ENCODE peak calls at places on chromosomes 4 and X, in eight cellular contexts. I is activated T-helper 1 cell treated with Interleukin-2 at 50 U/mL for 16 hours, D is glutamatergic neuron, K is AML-193, Q is T-helper 2 cell, R is aorta, V is lung microvascular endothelial cell, U is NCI-H460. C is an unnamed sample.

GRCh38 chr4:32485976-32486375 is 1765.8 kb downstream of the PCDH7 start:
- DNase-seq in Q (no peak), R (no peak), U (no peak), V (no peak), I (no peak), K (no peak), D (no peak), C (peak)

GRCh38 chr4:84753318-84753972 is 170.5 kb downstream of the CDS1 start:
- DNase-seq in R (no peak), I (no peak), D (no peak), V (peak), Q (no peak), K (peak), U (no peak), C (no peak)

GRCh38 chr4:185821029-185821419 is 9.0 kb upstream of the SORBS2 start:
- DNase-seq in V (no peak), U (no peak), R (no peak), Q (no peak), D (no peak), I (no peak), K (no peak), C (no peak)

GRCh38 chr4:8238515-8239053 is 31.0 kb upstream of the HTRA3 start:
- DNase-seq in U (no peak), K (no peak), R (no peak), V (no peak), Q (no peak), I (no peak), D (peak), C (peak)

GRCh38 chrX:136049608-136050007 is 64.4 kb downstream of the SLC9A6 start:
- DNase-seq in U (no peak), K (no peak), I (no peak), V (no peak), R (no peak), D (no peak), Q (no peak), C (no peak)

GRCh38 chrX:127877358-127877757 is 174.8 kb downstream of the ACTRT1 start:
- DNase-seq in U (no peak), V (no peak), K (no peak), D (no peak), I (no peak), Q (no peak), R (no peak), C (no peak)

GRCh38 chr4:8688041-8688907 is 95.7 kb downstream of the CPZ start:
- DNase-seq in U (no peak), K (no peak), Q (peak), D (peak), V (peak), R (peak), I (no peak), C (peak)

GRCh38 chr4:71188197-71188625 is 150.6 kb upstream of the SLC4A4 start:
- DNase-seq in Q (no peak), K (no peak), U (no peak), D (no peak), R (no peak), V (no peak), I (no peak), C (no peak)

GRCh38 chr4:152606800-152607577 is 71.1 kb upstream of the FBXW7 start:
- DNase-seq in D (no peak), U (no peak), V (no peak), K (no peak), Q (peak), I (no peak), R (no peak), C (no peak)

GRCh38 chr4:119124314-119124713 is 11.3 kb upstream of the MYOZ2 start:
- DNase-seq in R (no peak), I (no peak), U (no peak), V (peak), Q (no peak), D (no peak), K (no peak), C (peak)

GRCh38 chrX:154696328-154697045 is 43.1 kb upstream of the CTAG2 start:
- DNase-seq in K (no peak), Q (no peak), D (no peak), I (no peak), U (peak), V (peak), R (no peak), C (peak)

GRCh38 chr4:142547974-142548373 is 298.1 kb downstream of the INPP4B start:
- DNase-seq in D (no peak), U (no peak), K (no peak), I (no peak), Q (no peak), V (no peak), R (no peak), C (peak)

GRCh38 chr4:8283631-8284121 is 14.1 kb downstream of the HTRA3 start:
- DNase-seq in D (peak), Q (no peak), I (no peak), V (no peak), U (no peak), K (no peak), R (peak), C (no peak)

GRCh38 chrX:53421125-53421524 is 1.3 kb downstream of the SMC1A start:
- DNase-seq in I (no peak), Q (no peak), D (no peak), U (no peak), V (no peak), K (no peak), R (no peak), C (peak)

GRCh38 chr4:6192245-6192644 is 8.1 kb downstream of the JAKMIP1 start:
- DNase-seq in K (no peak), U (no peak), I (no peak), V (no peak), Q (no peak), D (no peak), R (peak), C (no peak)